ENCODE peak calls at places on chromosome X, in four cellular contexts. H is Peyer's patch, I is GM23338, A is brain microvascular endothelial cell. C is an unnamed sample.

GRCh38 chrX:120269379-120270035 is 18.9 kb downstream of the ZBTB33 start:
- DNase-seq in H (no peak), I (no peak), A (no peak), C (peak)

GRCh38 chrX:113726898-113727297 is 857.0 kb upstream of the HTR2C start:
- DNase-seq in H (no peak), I (no peak), A (no peak), C (no peak)

GRCh38 chrX:131792789-131793462 is 230.2 kb upstream of the STK26 start:
- DNase-seq in H (peak), I (no peak), A (peak), C (peak)

GRCh38 chrX:141314441-141314840 is 72.1 kb upstream of the SPANXC start:
- DNase-seq in H (no peak), I (no peak), A (no peak), C (no peak)

GRCh38 chrX:120365320-120365719 is 3.4 kb downstream of the ATP1B4 start:
- DNase-seq in H (peak), I (peak), A (no peak), C (peak)

GRCh38 chrX:129599996-129600395 is 54.8 kb downstream of the APLN start:
- DNase-seq in H (no peak), I (no peak), A (no peak), C (no peak)

GRCh38 chrX:147537172-147537571 is 374.5 kb upstream of the FMR1 start:
- DNase-seq in H (no peak), I (no peak), A (no peak), C (no peak)

GRCh38 chrX:39261446-39262147 is 460.3 kb downstream of the MID1IP1 start:
- DNase-seq in H (no peak), I (peak), A (peak), C (no peak)

GRCh38 chrX:7110821-7111276 is 36.7 kb upstream of the STS start:
- DNase-seq in H (no peak), I (no peak), A (no peak), C (no peak)

GRCh38 chrX:34578237-34578636 is 78.8 kb downstream of the TMEM47 start:
- DNase-seq in H (no peak), I (peak), A (peak), C (no peak)

GRCh38 chrX:120274958-120275357 is 24.3 kb downstream of the ZBTB33 start:
- DNase-seq in H (no peak), I (peak), A (no peak), C (no peak)

GRCh38 chrX:97471071-97471470 is 587.4 kb downstream of the RPA4 start:
- DNase-seq in H (no peak), I (no peak), A (no peak), C (no peak)

GRCh38 chrX:114712466-114712865 is 128.6 kb downstream of the HTR2C start:
- DNase-seq in H (no peak), I (no peak), A (no peak), C (no peak)

GRCh38 chrX:141402897-141403610 is 160.7 kb upstream of the SPANXC start:
- DNase-seq in H (no peak), I (no peak), A (no peak), C (no peak)

GRCh38 chrX:39896951-39897740 is 200.6 kb downstream of the BCOR start:
- DNase-seq in H (no peak), I (peak), A (peak), C (peak)

GRCh38 chrX:134375691-134376090 is 84.3 kb upstream of the HPRT1 start:
- DNase-seq in H (no peak), I (no peak), A (no peak), C (no peak)

GRCh38 chrX:122055979-122056715 is 1008.7 kb downstream of the GLUD2 start:
- DNase-seq in H (no peak), I (no peak), A (no peak), C (no peak)

GRCh38 chrX:368811-369562 is 17.7 kb downstream of the PPP2R3B start:
- DNase-seq in H (no peak), I (peak), A (peak), C (no peak)

GRCh38 chrX:75155454-75155829 is 641 bp downstream of the ABCB7 start:
- DNase-seq in H (no peak), I (peak), A (no peak), C (no peak)

GRCh38 chrX:23826216-23826615 is 43.2 kb downstream of the SAT1 start:
- DNase-seq in H (no peak), I (no peak), A (no peak), C (no peak)

GRCh38 chrX:26845051-26845450 is 618.1 kb downstream of the PPP4R3C start:
- DNase-seq in H (no peak), I (no peak), A (peak), C (no peak)

GRCh38 chrX:16687514-16687913 is 25.0 kb downstream of the CTPS2 start:
- DNase-seq in H (no peak), I (no peak), A (no peak), C (no peak)
- H3K4me3 ChIP-seq in H (no peak), I (no peak), A (no peak), C (no peak)

GRCh38 chrX:41559662-41560061 is 112.5 kb downstream of the NYX start:
- DNase-seq in H (no peak), I (no peak), A (peak), C (no peak)
- H3K27ac ChIP-seq in H (peak), I (no peak), A (peak), C (peak)

GRCh38 chrX:136765957-136766356 is 14.8 kb downstream of the ARHGEF6 start:
- DNase-seq in H (no peak), I (no peak), A (no peak), C (no peak)
- H3K4me3 ChIP-seq in H (no peak), I (peak), A (no peak), C (no peak)

GRCh38 chrX:152403515-152403914 is 47.6 kb downstream of the GABRA3 start:
- DNase-seq in H (no peak), I (no peak), A (no peak), C (no peak)
- H3K27ac ChIP-seq in H (no peak), I (no peak), A (no peak), C (no peak)

C was measured in lung.